ENCODE peak calls at places on chromosomes 2 and 18, in nine cellular contexts. D, S, O, Q, J, Y, H, U and W are unnamed samples.
A peak's percentile ranks its signal among the peaks of the same experiment; 100 is the strongest.

GRCh38 chr2:95346236-95346737 is 49.1 kb downstream of the KCNIP3 start:
- DNase-seq in D (peak; percentile 84), S (peak; percentile 91), O (no peak), Q (no peak), J (peak; percentile 25), Y (peak; percentile 52), H (no peak), U (no peak), W (no peak)

GRCh38 chr2:95278051-95278471 is 3.8 kb downstream of the PROM2 start:
- DNase-seq in D (peak; percentile 54), S (peak; percentile 10), O (no peak), Q (no peak), J (peak; percentile 30), Y (no peak), H (no peak), U (no peak), W (no peak)

GRCh38 chr2:143629344-143629743 is 500.1 kb downstream of the ARHGAP15 start:
- DNase-seq in D (no peak), S (no peak), O (no peak), Q (no peak), J (peak; percentile 81), Y (no peak), H (no peak), U (no peak), W (no peak)

GRCh38 chr2:60992985-60993392 is 24.5 kb upstream of the PEX13 start:
- DNase-seq in D (no peak), S (no peak), O (peak; percentile 56), Q (no peak), J (no peak), Y (no peak), H (peak; percentile 94), U (peak; percentile 72), W (no peak)

GRCh38 chr2:54557601-54558187 is 101.6 kb downstream of the SPTBN1 start:
- DNase-seq in D (peak; percentile 93), S (peak; percentile 78), O (peak; percentile 74), Q (peak; percentile 22), J (no peak), Y (no peak), H (peak; percentile 74), U (peak; percentile 74), W (no peak)

GRCh38 chr2:195612515-195613495 is 44.2 kb upstream of the SLC39A10 start:
- DNase-seq in D (no peak), S (no peak), O (no peak), Q (peak; percentile 81), J (peak; percentile 90), Y (no peak), H (no peak), U (no peak), W (no peak)

GRCh38 chr2:201419986-201420385 is 31.3 kb downstream of the TRAK2 start:
- DNase-seq in D (no peak), S (no peak), O (no peak), Q (no peak), J (no peak), Y (no peak), H (no peak), U (no peak), W (no peak)

GRCh38 chr2:38254796-38255195 is 122.3 kb downstream of the ATL2 start:
- DNase-seq in D (no peak), S (no peak), O (no peak), Q (no peak), J (no peak), Y (no peak), H (no peak), U (no peak), W (no peak)

GRCh38 chr18:11570770-11571169 is 38.6 kb upstream of the SLC35G4 start:
- DNase-seq in D (no peak), S (no peak), O (no peak), Q (no peak), J (peak; percentile 56), Y (no peak), H (peak; percentile 62), U (no peak), W (no peak)

GRCh38 chr2:214201892-214202291 is 209.0 kb upstream of the VWC2L start:
- DNase-seq in D (no peak), S (no peak), O (no peak), Q (no peak), J (no peak), Y (no peak), H (no peak), U (no peak), W (no peak)

GRCh38 chr18:32439802-32440201 is 30.9 kb downstream of the GAREM1 start:
- DNase-seq in D (no peak), S (no peak), O (no peak), Q (no peak), J (no peak), Y (no peak), H (no peak), U (no peak), W (no peak)

GRCh38 chr2:191675807-191676667 is 1.9 kb upstream of the NABP1 start:
- DNase-seq in D (no peak), S (peak; percentile 66), O (peak; percentile 84), Q (no peak), J (peak; percentile 57), Y (peak; percentile 45), H (peak; percentile 89), U (peak; percentile 86), W (peak; percentile 88)
- H3K4me3 ChIP-seq in D (no peak overlapping the region), S (no peak overlapping the region), O (peak overlapping the region; percentile 12), Q (no peak overlapping the region), J (no peak overlapping the region), Y (no peak overlapping the region), H (no peak overlapping the region), U (peak overlapping the region; percentile 98), W (peak overlapping the region; percentile 33)

GRCh38 chr18:595571-595970 is 1.2 kb upstream of the CLUL1 start:
- DNase-seq in D (no peak), S (no peak), O (no peak), Q (no peak), J (no peak), Y (no peak), H (no peak), U (no peak), W (no peak)

GRCh38 chr18:600107-600506 is 3.3 kb downstream of the CLUL1 start:
- DNase-seq in D (no peak), S (no peak), O (no peak), Q (no peak), J (no peak), Y (no peak), H (no peak), U (no peak), W (no peak)

GRCh38 chr18:598053-598665 is 1.4 kb downstream of the CLUL1 start:
- DNase-seq in D (no peak), S (no peak), O (no peak), Q (no peak), J (no peak), Y (no peak), H (no peak), U (no peak), W (no peak)

GRCh38 chr18:595068-595467 is 1.7 kb upstream of the CLUL1 start:
- DNase-seq in D (no peak), S (no peak), O (no peak), Q (no peak), J (no peak), Y (no peak), H (no peak), U (no peak), W (no peak)

DNA sequence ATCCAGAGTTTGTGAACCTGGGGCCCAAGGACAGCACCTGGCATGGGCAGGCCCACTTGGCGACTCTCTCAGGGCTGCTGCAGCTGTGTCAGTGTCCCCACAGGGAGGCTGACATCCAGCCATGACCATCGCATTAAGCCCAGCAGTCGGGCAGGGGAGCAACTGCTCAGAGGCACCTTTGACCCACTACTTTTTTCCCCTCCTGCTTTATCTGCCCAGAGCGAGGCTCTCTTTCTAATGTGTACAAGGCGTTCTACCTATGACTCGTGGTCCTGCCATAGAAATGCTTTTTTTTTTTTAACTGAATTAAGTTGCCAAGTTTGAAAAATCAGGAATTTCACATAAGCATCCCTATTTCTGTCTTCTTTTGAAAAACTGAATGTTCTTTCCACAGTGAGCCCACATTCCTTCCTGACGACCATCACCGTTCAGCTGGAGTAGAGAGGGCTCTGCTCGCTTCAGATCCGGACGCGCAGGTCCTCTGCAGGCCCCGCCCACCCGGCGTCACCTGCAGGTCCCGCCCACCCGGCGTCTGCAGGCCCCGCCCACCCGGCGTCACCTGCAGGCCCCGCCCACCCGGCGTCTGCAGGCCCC is 403 bp upstream of the CLUL1 start:
- DNase-seq in D (peak; percentile 81), S (peak; percentile 60), O (no peak), Q (peak; percentile 60), J (no peak), Y (no peak), H (peak; percentile 74), U (no peak), W (peak; percentile 25)
- H3K4me3 ChIP-seq in D (no peak overlapping the region), S (no peak overlapping the region), O (no peak overlapping the region), Q (no peak overlapping the region), J (no peak overlapping the region), Y (no peak overlapping the region), H (no peak overlapping the region), U (peak overlapping the region; percentile 53), W (no peak overlapping the region)

DNA sequence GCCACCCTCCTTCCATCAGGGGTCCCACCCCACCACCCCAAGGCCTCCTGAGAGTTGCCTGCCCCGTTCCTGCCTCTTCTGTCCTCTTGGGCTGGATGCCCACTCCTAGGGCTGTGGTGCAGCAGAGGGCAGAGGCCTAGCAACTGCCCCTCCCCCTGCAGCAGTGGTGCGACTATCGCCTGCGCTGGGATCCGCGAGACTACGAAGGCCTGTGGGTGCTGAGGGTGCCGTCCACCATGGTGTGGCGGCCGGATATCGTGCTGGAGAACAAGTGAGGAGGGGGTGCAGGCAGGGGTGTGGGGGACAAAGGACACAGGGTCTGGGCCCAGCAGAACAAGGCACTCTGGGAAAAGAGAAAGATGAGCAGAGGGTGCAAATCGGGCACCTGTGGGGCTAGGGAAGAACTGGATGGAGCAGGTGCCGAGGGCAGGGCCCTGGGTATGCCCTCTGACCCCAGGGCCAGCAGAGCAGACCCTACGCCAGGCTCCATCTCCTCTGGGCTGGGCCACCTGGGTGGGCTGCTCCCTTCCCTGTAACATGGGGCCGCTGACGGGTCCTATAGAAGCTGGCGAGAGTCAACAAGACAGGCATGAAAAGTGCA is 1.0 kb downstream of the CHRNG start:
- DNase-seq in D (no peak), S (no peak), O (no peak), Q (no peak), J (no peak), Y (no peak), H (no peak), U (no peak), W (no peak)
- H3K4me3 ChIP-seq in D (no peak overlapping the region), S (no peak overlapping the region), O (no peak overlapping the region), Q (no peak overlapping the region), J (no peak overlapping the region), Y (no peak overlapping the region), H (no peak overlapping the region), U (no peak overlapping the region), W (no peak overlapping the region)

GRCh38 chr2:23940262-23940975 is at the start of gene UBXN2A:
- DNase-seq in D (peak; percentile 95), S (peak; percentile 94), O (peak; percentile 80), Q (peak; percentile 78), J (peak; percentile 81), Y (peak; percentile 71), H (peak; percentile 95), U (peak; percentile 77), W (peak; percentile 53)

GRCh38 chr2:23939054-23939436 is 1.2 kb upstream of the UBXN2A start:
- DNase-seq in D (no peak), S (no peak), O (no peak), Q (no peak), J (peak; percentile 46), Y (no peak), H (no peak), U (no peak), W (no peak)

GRCh38 chr2:23943666-23944065 is 3.4 kb downstream of the UBXN2A start:
- DNase-seq in D (no peak), S (no peak), O (no peak), Q (no peak), J (no peak), Y (no peak), H (no peak), U (no peak), W (no peak)

GRCh38 chr2:23940976-23941605 is 828 bp downstream of the UBXN2A start:
- DNase-seq in D (no peak), S (no peak), O (no peak), Q (no peak), J (peak; percentile 50), Y (no peak), H (peak; percentile 59), U (no peak), W (no peak)

GRCh38 chr2:23941644-23942043 is 1.4 kb downstream of the UBXN2A start:
- DNase-seq in D (no peak), S (no peak), O (no peak), Q (no peak), J (no peak), Y (no peak), H (no peak), U (no peak), W (no peak)
- H3K4me3 ChIP-seq in D (peak overlapping the region; percentile 71), S (peak overlapping the region; percentile 65), O (no peak overlapping the region), Q (peak overlapping the region; percentile 15), J (peak overlapping the region; percentile 82), Y (peak overlapping the region; percentile 71), H (peak overlapping the region; percentile 81), U (peak overlapping the region; percentile 93), W (no peak overlapping the region)